ENCODE peak calls at places on chromosome 11, in ten cellular contexts. D is SHP77; N is GM12892; P is H54; X is OCI-M1; C is endothelial cell; T is sigmoid colon; Q is astrocyte of the spinal cord; H is GM04504; A is activated T-helper 1 cell treated with anti-CD3 and anti-CD28 coated beads, Interleukin-12 subunit alpha, Interleukin-12 subunit beta, Interleukin-2, Interleukin-4 antibody, amounts not matched to agents 30 ng/mL and 10 ng/mL and 1 ng/mL, durations not matched to agents 14 hours and 24 hours and 36 hours. Y is an unnamed sample.
A peak's percentile ranks its signal among the peaks of the same experiment; 100 is the strongest.

GRCh38 chr11:78838417-78838816 is 263.8 kb upstream of the NARS2 start:
- DNase-seq in D (no peak), N (no peak), P (no peak), X (peak; percentile 46), C (no peak), T (no peak), Q (no peak), H (no peak), A (no peak), Y (no peak)

GRCh38 chr11:84564180-84564866 is 1062.8 kb downstream of the DLG2 start:
- DNase-seq in D (peak; percentile 30), N (no peak), P (peak; percentile 26), X (peak; percentile 87), C (peak; percentile 57), T (no peak), Q (peak; percentile 56), H (no peak), A (no peak), Y (peak; percentile 8)

GRCh38 chr11:83819936-83820549 is 533.9 kb upstream of the CCDC90B start:
- DNase-seq in D (peak; percentile 18), N (no peak), P (no peak), X (peak; percentile 90), C (no peak), T (no peak), Q (peak; percentile 70), H (peak; percentile 44), A (no peak), Y (peak; percentile 45)

GRCh38 chr11:32221476-32222032 is 130.7 kb downstream of the RCN1 start:
- DNase-seq in D (no peak), N (no peak), P (no peak), X (no peak), C (no peak), T (no peak), Q (no peak), H (no peak), A (no peak), Y (no peak)

GRCh38 chr11:70292863-70293262 is 22.4 kb downstream of the PPFIA1 start:
- DNase-seq in D (no peak), N (no peak), P (no peak), X (no peak), C (no peak), T (no peak), Q (no peak), H (no peak), A (no peak), Y (no peak)

GRCh38 chr11:17413414-17414316 is 25.2 kb upstream of the KCNJ11 start:
- DNase-seq in D (peak; percentile 76), N (no peak), P (no peak), X (no peak), C (no peak), T (no peak), Q (no peak), H (no peak), A (no peak), Y (no peak)

GRCh38 chr11:67486481-67487195 is 3.8 kb downstream of the AIP start:
- DNase-seq in D (no peak), N (peak; percentile 75), P (no peak), X (no peak), C (no peak), T (no peak), Q (no peak), H (no peak), A (peak; percentile 44), Y (no peak)

GRCh38 chr11:121591405-121592033 is 138.8 kb upstream of the SORL1-AS1 start:
- DNase-seq in D (peak; percentile 64), N (no peak), P (peak; percentile 27), X (peak; percentile 88), C (peak; percentile 79), T (peak; percentile 74), Q (peak; percentile 77), H (peak; percentile 60), A (peak; percentile 65), Y (peak; percentile 65)

GRCh38 chr11:80285076-80285790 is 844.4 kb upstream of the TENM4 start:
- DNase-seq in D (no peak), N (no peak), P (no peak), X (no peak), C (no peak), T (no peak), Q (peak; percentile 51), H (no peak), A (no peak), Y (no peak)

GRCh38 chr11:73359930-73360742 is 16.1 kb upstream of the RELT start:
- DNase-seq in D (peak; percentile 73), N (no peak), P (no peak), X (peak; percentile 82), C (peak; percentile 73), T (no peak), Q (peak; percentile 26), H (no peak), A (no peak), Y (peak; percentile 33)

GRCh38 chr11:111571829-111572501 is 30.3 kb upstream of the SIK2 start:
- DNase-seq in D (no peak), N (no peak), P (no peak), X (no peak), C (no peak), T (no peak), Q (no peak), H (no peak), A (no peak), Y (no peak)

GRCh38 chr11:17846852-17847453 is 112.4 kb downstream of the KCNC1 start:
- DNase-seq in D (no peak), N (no peak), P (peak; percentile 26), X (no peak), C (peak; percentile 5), T (no peak), Q (peak; percentile 42), H (no peak), A (no peak), Y (peak; percentile 37)

GRCh38 chr11:76735218-76735480 is 48.0 kb upstream of the TSKU start:
- DNase-seq in D (no peak), N (no peak), P (no peak), X (no peak), C (no peak), T (no peak), Q (peak; percentile 22), H (no peak), A (no peak), Y (no peak)

GRCh38 chr11:133934599-133935550 is 21.9 kb downstream of the IGSF9B start:
- DNase-seq in D (no peak), N (no peak), P (peak; percentile 93), X (peak; percentile 88), C (no peak), T (no peak), Q (no peak), H (no peak), A (no peak), Y (peak; percentile 93)

GRCh38 chr11:89487016-89487415 is 4.2 kb downstream of the NOX4 start:
- DNase-seq in D (no peak), N (no peak), P (no peak), X (no peak), C (no peak), T (no peak), Q (peak; percentile 37), H (no peak), A (no peak), Y (no peak)

GRCh38 chr11:96579642-96580041 is 189.8 kb downstream of the JRKL start:
- DNase-seq in D (peak; percentile 25), N (no peak), P (no peak), X (no peak), C (no peak), T (no peak), Q (no peak), H (no peak), A (no peak), Y (no peak)

GRCh38 chr11:63369971-63370588 is 495 bp downstream of the SLC22A9 start:
- DNase-seq in D (no peak), N (no peak), P (no peak), X (no peak), C (no peak), T (no peak), Q (no peak), H (no peak), A (no peak), Y (no peak)

GRCh38 chr11:114358711-114359110 is 41.6 kb downstream of the C11orf71 start:
- DNase-seq in D (no peak), N (no peak), P (no peak), X (peak; percentile 28), C (no peak), T (no peak), Q (no peak), H (no peak), A (no peak), Y (no peak)

GRCh38 chr11:130465259-130465658 is 16.8 kb downstream of the ADAMTS15 start:
- DNase-seq in D (no peak), N (no peak), P (no peak), X (no peak), C (no peak), T (no peak), Q (peak; percentile 74), H (no peak), A (no peak), Y (no peak)

GRCh38 chr11:46277623-46278386 is at the start of gene CREB3L1:
- DNase-seq in D (no peak), N (peak; percentile 58), P (no peak), X (no peak), C (peak; percentile 32), T (peak; percentile 71), Q (peak; percentile 33), H (no peak), A (no peak), Y (peak; percentile 59)

GRCh38 chr11:46485852-46486443 is 94.4 kb upstream of the CHRM4 start:
- DNase-seq in D (no peak), N (no peak), P (no peak), X (no peak), C (no peak), T (no peak), Q (no peak), H (no peak), A (no peak), Y (no peak)

GRCh38 chr11:1445741-1446445 is 40.7 kb downstream of the MOB2 start:
- DNase-seq in D (no peak), N (no peak), P (no peak), X (no peak), C (no peak), T (no peak), Q (no peak), H (no peak), A (no peak), Y (no peak)

GRCh38 chr11:38680166-38680565 is 2082.1 kb upstream of the RAG2 start:
- DNase-seq in D (no peak), N (no peak), P (no peak), X (no peak), C (no peak), T (no peak), Q (no peak), H (no peak), A (no peak), Y (no peak)

GRCh38 chr11:126129681-126130671 is 67.3 kb upstream of the CDON start:
- DNase-seq in D (no peak), N (no peak), P (no peak), X (no peak), C (no peak), T (peak; percentile 64), Q (no peak), H (no peak), A (no peak), Y (no peak)

GRCh38 chr11:67031791-67032561 is 9.0 kb downstream of the SYT12 start:
- DNase-seq in D (no peak), N (no peak), P (no peak), X (no peak), C (no peak), T (no peak), Q (peak; percentile 76), H (no peak), A (no peak), Y (peak; percentile 75)

GRCh38 chr11:108027057-108027456 is 18.4 kb downstream of the CUL5 start:
- DNase-seq in D (no peak), N (no peak), P (no peak), X (no peak), C (no peak), T (no peak), Q (no peak), H (no peak), A (no peak), Y (peak; percentile 8)

GRCh38 chr11:69598147-69598546 is 42.8 kb upstream of the CCND1 start:
- DNase-seq in D (no peak), N (no peak), P (no peak), X (peak; percentile 65), C (no peak), T (no peak), Q (no peak), H (no peak), A (no peak), Y (no peak)

GRCh38 chr11:29310706-29311342 is 706.0 kb downstream of the KCNA4 start:
- DNase-seq in D (no peak), N (no peak), P (no peak), X (no peak), C (no peak), T (no peak), Q (no peak), H (no peak), A (no peak), Y (no peak)